ENCODE peak calls at places on chromosomes 1 and 21, in nine cellular contexts. One of them, this sample, is unnamed.

GRCh38 chr1:168879906-168880734 is 151.1 kb upstream of the DPT start:
- DNase-seq in adrenal gland: no peak
- DNase-seq in A549: no peak
- DNase-seq in H1: no peak
- DNase-seq in uterus: peak; percentile 39
- DNase-seq in transverse colon: peak; percentile 32
- DNase-seq in ovary: peak; percentile 26
- DNase-seq in heart left ventricle: peak; percentile 45
- DNase-seq in GM12891: no peak
- DNase-seq in this sample: no peak

GRCh38 chr1:32406629-32407111 is 12.4 kb upstream of the BSDC1 start:
- DNase-seq in heart left ventricle: no peak
- DNase-seq in ovary: no peak
- DNase-seq in A549: no peak
- DNase-seq in adrenal gland: no peak
- DNase-seq in H1: no peak
- DNase-seq in GM12891: no peak
- DNase-seq in uterus: no peak
- DNase-seq in transverse colon: no peak
- DNase-seq in this sample: no peak

GRCh38 chr1:64308856-64309255 is 105.4 kb downstream of the UBE2U start:
- DNase-seq in GM12891: no peak
- DNase-seq in ovary: no peak
- DNase-seq in transverse colon: no peak
- DNase-seq in A549: no peak
- DNase-seq in heart left ventricle: no peak
- DNase-seq in adrenal gland: no peak
- DNase-seq in H1: no peak
- DNase-seq in uterus: no peak
- DNase-seq in this sample: no peak

GRCh38 chr1:110242731-110243130 is 32.6 kb downstream of the KCNC4 start:
- DNase-seq in uterus: no peak
- DNase-seq in adrenal gland: no peak
- DNase-seq in ovary: no peak
- DNase-seq in A549: no peak
- DNase-seq in H1: no peak
- DNase-seq in GM12891: no peak
- DNase-seq in transverse colon: no peak
- DNase-seq in heart left ventricle: no peak
- DNase-seq in this sample: no peak

GRCh38 chr1:59322394-59323179 is 25.7 kb downstream of the FGGY start:
- DNase-seq in A549: no peak
- DNase-seq in H1: no peak
- DNase-seq in adrenal gland: no peak
- DNase-seq in ovary: no peak
- DNase-seq in GM12891: no peak
- DNase-seq in transverse colon: no peak
- DNase-seq in uterus: no peak
- DNase-seq in heart left ventricle: no peak
- DNase-seq in this sample: no peak

GRCh38 chr1:152026895-152027294 is 9.9 kb downstream of the S100A11 start:
- DNase-seq in adrenal gland: no peak
- DNase-seq in GM12891: no peak
- DNase-seq in A549: no peak
- DNase-seq in uterus: no peak
- DNase-seq in heart left ventricle: no peak
- DNase-seq in transverse colon: no peak
- DNase-seq in H1: no peak
- DNase-seq in ovary: no peak
- DNase-seq in this sample: peak; percentile 48

GRCh38 chr21:42381347-42381984 is 14.4 kb downstream of the TMPRSS3 start:
- DNase-seq in uterus: no peak
- DNase-seq in heart left ventricle: no peak
- DNase-seq in GM12891: no peak
- DNase-seq in transverse colon: peak; percentile 63
- DNase-seq in H1: no peak
- DNase-seq in adrenal gland: peak; percentile 52
- DNase-seq in ovary: no peak
- DNase-seq in A549: peak; percentile 61
- DNase-seq in this sample: peak; percentile 46

GRCh38 chr21:45340515-45340914 is 52.8 kb upstream of the POFUT2 start:
- DNase-seq in GM12891: no peak
- DNase-seq in heart left ventricle: no peak
- DNase-seq in adrenal gland: no peak
- DNase-seq in transverse colon: no peak
- DNase-seq in ovary: no peak
- DNase-seq in H1: no peak
- DNase-seq in A549: no peak
- DNase-seq in uterus: no peak
- DNase-seq in this sample: no peak

GRCh38 chr1:54002544-54003248 is 15.3 kb downstream of the LDLRAD1 start:
- DNase-seq in transverse colon: no peak
- DNase-seq in A549: no peak
- DNase-seq in uterus: no peak
- DNase-seq in H1: no peak
- DNase-seq in adrenal gland: no peak
- DNase-seq in ovary: no peak
- DNase-seq in GM12891: no peak
- DNase-seq in heart left ventricle: no peak
- DNase-seq in this sample: no peak

GRCh38 chr1:52159033-52159789 is 17.3 kb downstream of the ZFYVE9 start:
- DNase-seq in GM12891: no peak
- DNase-seq in uterus: no peak
- DNase-seq in H1: no peak
- DNase-seq in ovary: no peak
- DNase-seq in adrenal gland: no peak
- DNase-seq in heart left ventricle: no peak
- DNase-seq in transverse colon: no peak
- DNase-seq in A549: peak; percentile 18
- DNase-seq in this sample: peak; percentile 36

GRCh38 chr1:9291914-9292360 is 757 bp upstream of the SPSB1 start:
- DNase-seq in ovary: peak; percentile 69
- DNase-seq in GM12891: no peak
- DNase-seq in heart left ventricle: peak; percentile 69
- DNase-seq in uterus: peak; percentile 68
- DNase-seq in H1: no peak
- DNase-seq in transverse colon: peak; percentile 87
- DNase-seq in A549: peak; percentile 42
- DNase-seq in adrenal gland: peak; percentile 72
- DNase-seq in this sample: peak; percentile 75

GRCh38 chr1:17260264-17260663 is 11.4 kb downstream of the PADI3 start:
- DNase-seq in uterus: no peak
- DNase-seq in adrenal gland: no peak
- DNase-seq in GM12891: no peak
- DNase-seq in H1: no peak
- DNase-seq in ovary: no peak
- DNase-seq in transverse colon: no peak
- DNase-seq in A549: no peak
- DNase-seq in heart left ventricle: no peak
- DNase-seq in this sample: no peak
- TF ChIP-seq POLR2A in uterus: no peak
- TF ChIP-seq POLR2A in adrenal gland: no peak
- TF ChIP-seq POLR2A in GM12891: no peak
- TF ChIP-seq POLR2A in H1: no peak
- TF ChIP-seq POLR2A in ovary: no peak
- TF ChIP-seq POLR2A in transverse colon: no peak
- TF ChIP-seq POLR2A in A549: no peak
- TF ChIP-seq POLR2A in heart left ventricle: no peak
- TF ChIP-seq POLR2A in this sample: no peak

GRCh38 chr1:116570358-116571214 is at the start of gene CD58:
- DNase-seq in H1: peak; percentile 65
- DNase-seq in heart left ventricle: peak; percentile 95
- DNase-seq in ovary: peak; percentile 80
- DNase-seq in uterus: peak; percentile 83
- DNase-seq in GM12891: peak; percentile 73
- DNase-seq in adrenal gland: peak; percentile 87
- DNase-seq in transverse colon: peak; percentile 93
- DNase-seq in A549: peak; percentile 79
- DNase-seq in this sample: peak; percentile 63
- TF ChIP-seq POLR2A in H1: peak; percentile 54
- TF ChIP-seq POLR2A in heart left ventricle: no peak
- TF ChIP-seq POLR2A in ovary: peak; percentile 28
- TF ChIP-seq POLR2A in uterus: peak; percentile 71
- TF ChIP-seq POLR2A in GM12891: peak; percentile 86
- TF ChIP-seq POLR2A in adrenal gland: peak; percentile 83
- TF ChIP-seq POLR2A in transverse colon: peak; percentile 88
- TF ChIP-seq POLR2A in A549: peak; percentile 72
- TF ChIP-seq POLR2A in this sample: no peak

GRCh38 chr1:175510914-175511313 is 232.5 kb downstream of the TNR start:
- DNase-seq in uterus: no peak
- DNase-seq in ovary: no peak
- DNase-seq in heart left ventricle: no peak
- DNase-seq in A549: no peak
- DNase-seq in GM12891: no peak
- DNase-seq in adrenal gland: no peak
- DNase-seq in transverse colon: no peak
- DNase-seq in H1: no peak
- DNase-seq in this sample: no peak
- TF ChIP-seq POLR2A in uterus: no peak
- TF ChIP-seq POLR2A in ovary: no peak
- TF ChIP-seq POLR2A in heart left ventricle: no peak
- TF ChIP-seq POLR2A in A549: no peak
- TF ChIP-seq POLR2A in GM12891: no peak
- TF ChIP-seq POLR2A in adrenal gland: no peak
- TF ChIP-seq POLR2A in transverse colon: no peak
- TF ChIP-seq POLR2A in H1: no peak
- TF ChIP-seq POLR2A in this sample: no peak

DNA sequence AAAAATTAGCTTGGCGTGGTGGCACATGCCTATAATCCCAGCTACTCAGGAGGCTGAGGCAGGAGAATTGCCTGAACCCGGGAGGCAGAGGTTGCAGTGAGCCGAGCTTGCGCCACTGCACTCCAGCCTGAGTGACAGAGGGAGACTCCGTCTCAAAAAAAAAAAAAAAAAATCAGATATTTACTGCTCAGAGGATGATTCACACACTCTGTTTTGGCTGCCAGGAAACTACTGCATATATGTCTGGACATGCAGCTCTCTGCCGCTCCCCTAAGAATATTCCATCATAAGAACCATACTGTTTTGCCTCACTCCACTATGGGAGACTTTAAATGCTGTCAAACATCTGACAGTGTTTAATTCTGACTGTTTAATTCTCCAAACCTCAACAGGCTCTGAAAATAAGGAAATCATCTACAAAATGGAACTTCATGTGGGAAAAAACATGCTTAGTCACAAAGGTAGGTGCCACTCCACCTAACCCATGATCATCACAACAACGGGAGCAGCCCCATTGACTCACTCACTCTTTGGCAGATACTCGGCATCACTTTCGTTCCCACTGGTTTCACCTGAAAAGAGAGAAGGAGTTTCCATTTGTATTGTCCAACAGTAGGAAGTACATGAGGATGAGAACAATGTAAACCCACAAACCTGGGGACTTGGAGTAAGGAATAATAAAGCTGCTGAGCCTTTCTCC is 29.3 kb upstream of the BCAS2 start:
- DNase-seq in heart left ventricle: no peak
- DNase-seq in uterus: no peak
- DNase-seq in A549: peak; percentile 9
- DNase-seq in H1: no peak
- DNase-seq in adrenal gland: no peak
- DNase-seq in GM12891: no peak
- DNase-seq in transverse colon: no peak
- DNase-seq in ovary: no peak
- DNase-seq in this sample: peak; percentile 58
- TF ChIP-seq POLR2A in heart left ventricle: no peak
- TF ChIP-seq POLR2A in uterus: no peak
- TF ChIP-seq POLR2A in A549: no peak
- TF ChIP-seq POLR2A in H1: no peak
- TF ChIP-seq POLR2A in adrenal gland: no peak
- TF ChIP-seq POLR2A in GM12891: no peak
- TF ChIP-seq POLR2A in transverse colon: no peak
- TF ChIP-seq POLR2A in ovary: no peak
- TF ChIP-seq POLR2A in this sample: no peak

GRCh38 chr1:112099979-112100378 is 110.5 kb upstream of the KCND3 start:
- DNase-seq in transverse colon: no peak
- DNase-seq in GM12891: no peak
- DNase-seq in A549: no peak
- DNase-seq in heart left ventricle: no peak
- DNase-seq in ovary: no peak
- DNase-seq in adrenal gland: no peak
- DNase-seq in H1: no peak
- DNase-seq in uterus: no peak
- DNase-seq in this sample: no peak

GRCh38 chr1:112110031-112110430 is 120.6 kb upstream of the KCND3 start:
- DNase-seq in uterus: peak; percentile 41
- DNase-seq in adrenal gland: peak; percentile 19
- DNase-seq in A549: no peak
- DNase-seq in heart left ventricle: no peak
- DNase-seq in GM12891: no peak
- DNase-seq in transverse colon: no peak
- DNase-seq in ovary: no peak
- DNase-seq in H1: no peak
- DNase-seq in this sample: no peak

DNA sequence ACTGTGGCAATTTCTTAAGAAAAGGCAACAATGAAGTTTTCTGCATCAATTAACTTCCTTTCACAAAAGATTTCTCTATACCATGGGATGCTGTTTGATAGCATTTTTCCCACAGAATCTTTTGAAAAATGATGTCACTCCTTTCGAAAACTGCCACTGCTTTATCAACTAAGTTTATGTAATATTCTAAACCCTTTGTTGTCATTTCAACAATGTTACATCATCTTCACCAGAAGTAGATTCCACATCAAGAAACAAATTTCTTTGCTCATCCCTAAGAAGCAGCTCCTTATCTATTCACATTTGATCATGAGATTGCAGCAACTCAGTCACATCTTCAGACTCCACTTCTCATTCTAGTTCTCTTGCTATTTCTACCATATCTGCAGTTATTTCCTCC is 116.1 kb upstream of the KCND3 start:
- DNase-seq in heart left ventricle: no peak
- DNase-seq in uterus: no peak
- DNase-seq in H1: no peak
- DNase-seq in adrenal gland: no peak
- DNase-seq in A549: no peak
- DNase-seq in transverse colon: no peak
- DNase-seq in ovary: no peak
- DNase-seq in GM12891: no peak
- DNase-seq in this sample: no peak
- TF ChIP-seq POLR2A in heart left ventricle: no peak
- TF ChIP-seq POLR2A in uterus: no peak
- TF ChIP-seq POLR2A in H1: no peak
- TF ChIP-seq POLR2A in adrenal gland: no peak
- TF ChIP-seq POLR2A in A549: no peak
- TF ChIP-seq POLR2A in transverse colon: no peak
- TF ChIP-seq POLR2A in ovary: no peak
- TF ChIP-seq POLR2A in GM12891: no peak
- TF ChIP-seq POLR2A in this sample: no peak

DNA sequence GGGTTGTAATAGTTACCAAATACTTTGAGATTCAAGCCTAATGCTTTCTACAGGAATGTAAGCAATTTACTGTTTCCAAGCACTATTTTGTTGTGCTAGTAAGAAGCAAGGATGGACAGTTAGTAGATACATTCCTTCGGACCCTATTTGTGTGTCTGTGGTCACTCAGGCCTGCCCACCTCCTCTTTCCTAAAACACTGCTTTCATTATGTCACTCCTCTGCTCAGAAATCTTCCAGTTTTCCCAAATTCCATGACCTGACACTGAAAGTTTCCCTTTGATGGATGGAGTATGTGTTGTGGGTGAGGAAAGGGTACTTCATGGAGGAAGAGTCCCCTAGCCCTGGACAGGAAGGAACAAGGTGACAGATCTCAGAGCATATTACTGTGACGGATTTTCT is 141.1 kb downstream of the DISP1 start:
- DNase-seq in uterus: no peak
- DNase-seq in adrenal gland: no peak
- DNase-seq in H1: no peak
- DNase-seq in ovary: no peak
- DNase-seq in transverse colon: no peak
- DNase-seq in GM12891: no peak
- DNase-seq in A549: no peak
- DNase-seq in heart left ventricle: no peak
- DNase-seq in this sample: no peak
- TF ChIP-seq POLR2A in uterus: no peak
- TF ChIP-seq POLR2A in adrenal gland: no peak
- TF ChIP-seq POLR2A in H1: no peak
- TF ChIP-seq POLR2A in ovary: no peak
- TF ChIP-seq POLR2A in transverse colon: no peak
- TF ChIP-seq POLR2A in GM12891: no peak
- TF ChIP-seq POLR2A in A549: no peak
- TF ChIP-seq POLR2A in heart left ventricle: no peak
- TF ChIP-seq POLR2A in this sample: no peak